ENCODE peak calls at places on chromosome 7, in six cellular contexts. One of them, this sample, is unnamed. For H3K4me1, the result is how much of the 10 kb centered on the place peaks cover.

GRCh38 chr7:149334930-149335329 is 72.9 kb downstream of the ZNF783 start:
- DNase-seq in heart left ventricle: no peak
- DNase-seq in adrenal gland: no peak
- DNase-seq in right lobe of liver: no peak
- DNase-seq in left ventricle myocardium inferior: no peak
- DNase-seq in neural progenitor cell: no peak
- DNase-seq in this sample: no peak

GRCh38 chr7:50393547-50394252 is 56.5 kb downstream of the FIGNL1 start:
- DNase-seq in heart left ventricle: no peak
- DNase-seq in adrenal gland: no peak
- DNase-seq in right lobe of liver: no peak
- DNase-seq in left ventricle myocardium inferior: no peak
- DNase-seq in neural progenitor cell: no peak
- DNase-seq in this sample: no peak

GRCh38 chr7:125347264-125347663 is 417.6 kb upstream of the POT1 start:
- DNase-seq in heart left ventricle: peak
- DNase-seq in adrenal gland: no peak
- DNase-seq in right lobe of liver: no peak
- DNase-seq in left ventricle myocardium inferior: no peak
- DNase-seq in neural progenitor cell: no peak
- DNase-seq in this sample: no peak

GRCh38 chr7:150998341-150998740 is 7.5 kb downstream of the NOS3 start:
- DNase-seq in heart left ventricle: no peak
- DNase-seq in adrenal gland: no peak
- DNase-seq in right lobe of liver: no peak
- DNase-seq in left ventricle myocardium inferior: no peak
- DNase-seq in neural progenitor cell: no peak
- DNase-seq in this sample: no peak

GRCh38 chr7:50119815-50120637 is 27.0 kb upstream of the ZPBP start:
- DNase-seq in heart left ventricle: no peak
- DNase-seq in adrenal gland: no peak
- DNase-seq in right lobe of liver: no peak
- DNase-seq in left ventricle myocardium inferior: no peak
- DNase-seq in neural progenitor cell: peak
- DNase-seq in this sample: no peak

GRCh38 chr7:1735806-1736468 is 65.9 kb downstream of the ELFN1 start:
- DNase-seq in heart left ventricle: no peak
- DNase-seq in adrenal gland: no peak
- DNase-seq in right lobe of liver: no peak
- DNase-seq in left ventricle myocardium inferior: no peak
- DNase-seq in neural progenitor cell: no peak
- DNase-seq in this sample: no peak

GRCh38 chr7:138832966-138833365 is 35.0 kb upstream of the ATP6V0A4 start:
- DNase-seq in heart left ventricle: no peak
- DNase-seq in adrenal gland: no peak
- DNase-seq in right lobe of liver: no peak
- DNase-seq in left ventricle myocardium inferior: no peak
- DNase-seq in neural progenitor cell: no peak
- DNase-seq in this sample: no peak

GRCh38 chr7:87934699-87935372 is 785 bp downstream of the ADAM22 start:
- DNase-seq in heart left ventricle: peak
- DNase-seq in adrenal gland: peak
- DNase-seq in right lobe of liver: no peak
- DNase-seq in left ventricle myocardium inferior: no peak
- DNase-seq in neural progenitor cell: peak
- DNase-seq in this sample: no peak

GRCh38 chr7:88217675-88218427 is 2.0 kb downstream of the SRI start:
- DNase-seq in heart left ventricle: no peak
- DNase-seq in adrenal gland: no peak
- DNase-seq in right lobe of liver: no peak
- DNase-seq in left ventricle myocardium inferior: no peak
- DNase-seq in neural progenitor cell: no peak
- DNase-seq in this sample: no peak

GRCh38 chr7:131653418-131654248 is 97.2 kb upstream of the PODXL start:
- DNase-seq in heart left ventricle: no peak
- DNase-seq in adrenal gland: no peak
- DNase-seq in right lobe of liver: no peak
- DNase-seq in left ventricle myocardium inferior: no peak
- DNase-seq in neural progenitor cell: no peak
- DNase-seq in this sample: no peak

GRCh38 chr7:48182736-48183369 is 11.6 kb downstream of the ABCA13 start:
- DNase-seq in heart left ventricle: no peak
- DNase-seq in adrenal gland: no peak
- DNase-seq in right lobe of liver: no peak
- DNase-seq in left ventricle myocardium inferior: no peak
- DNase-seq in neural progenitor cell: no peak
- DNase-seq in this sample: no peak

GRCh38 chr7:88480901-88481300 is 174.2 kb upstream of the STEAP4 start:
- DNase-seq in heart left ventricle: no peak
- DNase-seq in adrenal gland: no peak
- DNase-seq in right lobe of liver: no peak
- DNase-seq in left ventricle myocardium inferior: no peak
- DNase-seq in neural progenitor cell: no peak
- DNase-seq in this sample: no peak

GRCh38 chr7:26369519-26370385 is 78.1 kb downstream of the SNX10 start:
- DNase-seq in heart left ventricle: peak
- DNase-seq in adrenal gland: no peak
- DNase-seq in right lobe of liver: no peak
- DNase-seq in left ventricle myocardium inferior: no peak
- DNase-seq in neural progenitor cell: peak
- DNase-seq in this sample: no peak

GRCh38 chr7:41955475-41956243 is 252.8 kb upstream of the INHBA start:
- DNase-seq in heart left ventricle: peak
- DNase-seq in adrenal gland: peak
- DNase-seq in right lobe of liver: peak
- DNase-seq in left ventricle myocardium inferior: peak
- DNase-seq in neural progenitor cell: peak
- DNase-seq in this sample: peak

GRCh38 chr7:96182424-96183158 is 139.3 kb downstream of the SLC25A13 start:
- DNase-seq in heart left ventricle: no peak
- DNase-seq in adrenal gland: no peak
- DNase-seq in right lobe of liver: no peak
- DNase-seq in left ventricle myocardium inferior: no peak
- DNase-seq in neural progenitor cell: no peak
- DNase-seq in this sample: no peak

GRCh38 chr7:12066561-12066960 is 144.5 kb upstream of the TMEM106B start:
- DNase-seq in heart left ventricle: no peak
- DNase-seq in adrenal gland: no peak
- DNase-seq in right lobe of liver: no peak
- DNase-seq in left ventricle myocardium inferior: no peak
- DNase-seq in neural progenitor cell: no peak
- DNase-seq in this sample: no peak

GRCh38 chr7:158244873-158245723 is 342.5 kb downstream of the PTPRN2 start:
- DNase-seq in heart left ventricle: no peak
- DNase-seq in adrenal gland: no peak
- DNase-seq in right lobe of liver: no peak
- DNase-seq in left ventricle myocardium inferior: no peak
- DNase-seq in neural progenitor cell: no peak
- DNase-seq in this sample: no peak

GRCh38 chr7:128322040-128322643 is 21.6 kb downstream of the RBM28 start:
- DNase-seq in heart left ventricle: no peak
- DNase-seq in adrenal gland: no peak
- DNase-seq in right lobe of liver: no peak
- DNase-seq in left ventricle myocardium inferior: no peak
- DNase-seq in neural progenitor cell: peak
- DNase-seq in this sample: no peak

GRCh38 chr7:37201003-37201875 is 247.4 kb downstream of the ELMO1 start:
- DNase-seq in heart left ventricle: peak
- DNase-seq in adrenal gland: peak
- DNase-seq in right lobe of liver: peak
- DNase-seq in left ventricle myocardium inferior: peak
- DNase-seq in neural progenitor cell: peak
- DNase-seq in this sample: peak

GRCh38 chr7:87151701-87152111 is 547 bp upstream of the DMTF1 start:
- DNase-seq in heart left ventricle: no peak
- DNase-seq in adrenal gland: no peak
- DNase-seq in right lobe of liver: no peak
- DNase-seq in left ventricle myocardium inferior: no peak
- DNase-seq in neural progenitor cell: no peak
- DNase-seq in this sample: no peak

GRCh38 chr7:90180011-90180585 is 25.8 kb downstream of the STEAP1 start:
- DNase-seq in heart left ventricle: no peak
- DNase-seq in adrenal gland: no peak
- DNase-seq in right lobe of liver: no peak
- DNase-seq in left ventricle myocardium inferior: no peak
- DNase-seq in neural progenitor cell: no peak
- DNase-seq in this sample: no peak

GRCh38 chr7:137343483-137343841 is at the start of gene PTN:
- DNase-seq in heart left ventricle: peak
- DNase-seq in adrenal gland: peak
- DNase-seq in right lobe of liver: no peak
- DNase-seq in left ventricle myocardium inferior: peak
- DNase-seq in neural progenitor cell: peak
- DNase-seq in this sample: no peak

GRCh38 chr7:102152672-102153585 is 133.7 kb upstream of the SH2B2 start:
- DNase-seq in heart left ventricle: peak
- DNase-seq in adrenal gland: no peak
- DNase-seq in right lobe of liver: no peak
- DNase-seq in left ventricle myocardium inferior: no peak
- DNase-seq in neural progenitor cell: peak
- DNase-seq in this sample: no peak

GRCh38 chr7:5450549-5451327 is 27.1 kb upstream of the TNRC18 start:
- DNase-seq in heart left ventricle: peak
- DNase-seq in adrenal gland: peak
- DNase-seq in right lobe of liver: peak
- DNase-seq in left ventricle myocardium inferior: peak
- DNase-seq in neural progenitor cell: peak
- DNase-seq in this sample: no peak

GRCh38 chr7:28433604-28434254 is 21.4 kb downstream of the CREB5 start:
- DNase-seq in heart left ventricle: peak
- DNase-seq in adrenal gland: no peak
- DNase-seq in right lobe of liver: no peak
- DNase-seq in left ventricle myocardium inferior: no peak
- DNase-seq in neural progenitor cell: no peak
- DNase-seq in this sample: no peak

GRCh38 chr7:154684651-154685563 is 318.0 kb downstream of the PAXIP1 start:
- DNase-seq in heart left ventricle: no peak
- DNase-seq in adrenal gland: no peak
- DNase-seq in right lobe of liver: no peak
- DNase-seq in left ventricle myocardium inferior: no peak
- DNase-seq in neural progenitor cell: no peak
- DNase-seq in this sample: no peak

DNA sequence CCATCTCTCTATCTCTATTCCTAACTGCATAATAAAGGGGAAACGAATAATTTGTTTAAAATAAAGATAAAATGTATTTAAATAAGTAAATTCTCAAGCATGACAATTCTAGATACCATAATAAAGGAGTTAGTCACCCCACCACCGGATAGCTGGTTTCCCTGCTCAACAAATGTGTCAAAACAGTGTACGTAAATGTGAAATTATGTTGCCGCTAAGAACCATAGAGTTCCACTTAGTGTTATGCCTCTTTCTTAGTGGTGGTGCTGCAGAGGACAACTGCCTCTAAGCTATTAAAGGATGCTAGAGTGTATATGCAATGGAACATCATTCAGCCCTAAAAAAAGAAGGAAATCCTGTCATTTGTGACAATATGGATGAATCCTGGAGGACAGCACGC is 42.4 kb downstream of the SMKR1 start:
- DNase-seq in heart left ventricle: no peak
- DNase-seq in adrenal gland: no peak
- DNase-seq in right lobe of liver: no peak
- DNase-seq in left ventricle myocardium inferior: no peak
- DNase-seq in neural progenitor cell: no peak
- DNase-seq in this sample: no peak
- H3K27ac ChIP-seq in heart left ventricle: no peak
- H3K27ac ChIP-seq in adrenal gland: no peak
- H3K27ac ChIP-seq in right lobe of liver: no peak
- H3K27ac ChIP-seq in left ventricle myocardium inferior: no peak
- H3K27ac ChIP-seq in neural progenitor cell: no peak
- H3K27ac ChIP-seq in this sample: no peak

GRCh38 chr7:73970801-73971229 is 57.2 kb upstream of the ELN start:
- DNase-seq in heart left ventricle: no peak
- DNase-seq in adrenal gland: no peak
- DNase-seq in right lobe of liver: peak
- DNase-seq in left ventricle myocardium inferior: no peak
- DNase-seq in neural progenitor cell: no peak
- DNase-seq in this sample: no peak

GRCh38 chr7:73969991-73970390 is 58.0 kb upstream of the ELN start:
- DNase-seq in heart left ventricle: no peak
- DNase-seq in adrenal gland: no peak
- DNase-seq in right lobe of liver: no peak
- DNase-seq in left ventricle myocardium inferior: no peak
- DNase-seq in neural progenitor cell: no peak
- DNase-seq in this sample: no peak

GRCh38 chr7:73972614-73973013 is 55.4 kb upstream of the ELN start:
- DNase-seq in heart left ventricle: no peak
- DNase-seq in adrenal gland: no peak
- DNase-seq in right lobe of liver: peak
- DNase-seq in left ventricle myocardium inferior: no peak
- DNase-seq in neural progenitor cell: no peak
- DNase-seq in this sample: no peak

GRCh38 chr7:73971701-73972341 is 56.2 kb upstream of the ELN start:
- DNase-seq in heart left ventricle: no peak
- DNase-seq in adrenal gland: no peak
- DNase-seq in right lobe of liver: peak
- DNase-seq in left ventricle myocardium inferior: no peak
- DNase-seq in neural progenitor cell: no peak
- DNase-seq in this sample: peak

GRCh38 chr7:73971315-73971700 is 56.7 kb upstream of the ELN start:
- DNase-seq in heart left ventricle: no peak
- DNase-seq in adrenal gland: no peak
- DNase-seq in right lobe of liver: no peak
- DNase-seq in left ventricle myocardium inferior: no peak
- DNase-seq in neural progenitor cell: no peak
- DNase-seq in this sample: no peak
- TF ChIP-seq CTCF in heart left ventricle: no peak
- TF ChIP-seq CTCF in adrenal gland: no peak
- TF ChIP-seq CTCF in right lobe of liver: no peak
- TF ChIP-seq CTCF in left ventricle myocardium inferior: no peak
- TF ChIP-seq CTCF in neural progenitor cell: no peak
- TF ChIP-seq CTCF in this sample: no peak

GRCh38 chr7:139993169-139993568 is 69.6 kb downstream of the PARP12 start:
- DNase-seq in heart left ventricle: no peak
- DNase-seq in adrenal gland: no peak
- DNase-seq in right lobe of liver: no peak
- DNase-seq in left ventricle myocardium inferior: no peak
- DNase-seq in neural progenitor cell: no peak
- DNase-seq in this sample: no peak
- H3K4me1 ChIP-seq in heart left ventricle: under half
- H3K4me1 ChIP-seq in adrenal gland: under half
- H3K4me1 ChIP-seq in right lobe of liver: under half
- H3K4me1 ChIP-seq in left ventricle myocardium inferior: under half
- H3K4me1 ChIP-seq in neural progenitor cell: under half
- H3K4me1 ChIP-seq in this sample: under half

GRCh38 chr7:7699970-7700369 is 18.4 kb downstream of the RPA3 start:
- DNase-seq in heart left ventricle: no peak
- DNase-seq in adrenal gland: no peak
- DNase-seq in right lobe of liver: no peak
- DNase-seq in left ventricle myocardium inferior: no peak
- DNase-seq in neural progenitor cell: no peak
- DNase-seq in this sample: no peak
- H3K27ac ChIP-seq in heart left ventricle: peak
- H3K27ac ChIP-seq in adrenal gland: no peak
- H3K27ac ChIP-seq in right lobe of liver: no peak
- H3K27ac ChIP-seq in left ventricle myocardium inferior: peak
- H3K27ac ChIP-seq in neural progenitor cell: no peak
- H3K27ac ChIP-seq in this sample: peak

GRCh38 chr7:200704-201103 is 8.3 kb downstream of the FAM20C start:
- DNase-seq in heart left ventricle: no peak
- DNase-seq in adrenal gland: no peak
- DNase-seq in right lobe of liver: no peak
- DNase-seq in left ventricle myocardium inferior: no peak
- DNase-seq in neural progenitor cell: no peak
- DNase-seq in this sample: no peak
- TF ChIP-seq CTCF in heart left ventricle: no peak
- TF ChIP-seq CTCF in adrenal gland: no peak
- TF ChIP-seq CTCF in right lobe of liver: no peak
- TF ChIP-seq CTCF in left ventricle myocardium inferior: no peak
- TF ChIP-seq CTCF in neural progenitor cell: peak
- TF ChIP-seq CTCF in this sample: no peak

This sample was measured in tibial artery.